ENCODE peak calls at places on chromosomes 5 and 9, in seven cellular contexts. C is H54; Y is Caco-2; Q is stimulated activated CD8-positive, alpha-beta memory T cell treated with anti-CD3 and anti-CD28 coated beads, Interleukin-2, amount 100 ng/mL, for 48 hours; F is natural killer cell treated with Interleukin-12 subunit alpha and Interleukin-12 subunit beta and Interleukin-15 and Interleukin-18, amount 100 ng/mL, for 72 hours; H is NCI-H774; S is stimulated activated CD4-positive, alpha-beta T cell treated with anti-CD3 and anti-CD28 coated beads, TNF-alpha, amount 100 ng/mL, for 24 hours. N is an unnamed sample.

GRCh38 chr5:43061352-43061751 is 21.2 kb upstream of the ANXA2R start:
- DNase-seq in S (no peak), C (no peak), Y (no peak), F (no peak), Q (no peak), H (no peak), N (no peak)

GRCh38 chr5:139245637-139246335 is 47.6 kb upstream of the SIL1 start:
- DNase-seq in Q (no peak), Y (no peak), C (no peak), H (no peak), S (no peak), F (no peak), N (no peak)

GRCh38 chr5:43154424-43154823 is 33.7 kb downstream of the ZNF131 start:
- DNase-seq in F (no peak), C (no peak), Q (no peak), S (no peak), H (no peak), Y (no peak), N (no peak)

GRCh38 chr5:174723979-174724483 is 351 bp upstream of the MSX2 start:
- DNase-seq in Q (no peak), Y (peak; percentile 50), C (no peak), F (no peak), H (no peak), S (no peak), N (no peak)

GRCh38 chr5:59840200-59840601 is 53.3 kb downstream of the PDE4D start:
- DNase-seq in Y (peak; percentile 59), H (no peak), Q (no peak), S (no peak), F (no peak), C (no peak), N (no peak)

GRCh38 chr9:131191857-131192256 is 66.5 kb downstream of the NUP214 start:
- DNase-seq in F (no peak), C (no peak), S (no peak), H (no peak), Y (no peak), Q (no peak), N (no peak)

GRCh38 chr9:95055851-95056551 is 261.5 kb downstream of the FANCC start:
- DNase-seq in S (no peak), Q (no peak), C (no peak), F (no peak), Y (no peak), H (no peak), N (no peak)

GRCh38 chr9:17843236-17843635 is 264.4 kb downstream of the SH3GL2 start:
- DNase-seq in Q (no peak), H (no peak), F (no peak), S (no peak), C (no peak), Y (no peak), N (no peak)

GRCh38 chr9:137429974-137430722 is 7.0 kb downstream of the NOXA1 start:
- DNase-seq in S (no peak), Y (no peak), H (peak; percentile 83), C (no peak), F (no peak), Q (no peak), N (no peak)

GRCh38 chr9:36963356-36963755 is 70.7 kb downstream of the PAX5 start:
- DNase-seq in Y (no peak), S (no peak), H (no peak), Q (no peak), C (no peak), F (no peak), N (no peak)

GRCh38 chr5:34899066-34899465 is 16.2 kb downstream of the RAD1 start:
- DNase-seq in C (no peak), H (no peak), F (no peak), Q (no peak), S (no peak), Y (no peak), N (no peak)

GRCh38 chr9:138117836-138118235 is 240.3 kb downstream of the CACNA1B start:
- DNase-seq in Y (peak; percentile 6), S (no peak), Q (no peak), H (no peak), C (no peak), F (no peak), N (no peak)

GRCh38 chr9:121369595-121370265 is at the start of gene STOM:
- DNase-seq in Q (peak; percentile 40), Y (no peak), S (peak; percentile 25), H (peak; percentile 24), C (peak; percentile 88), F (no peak), N (peak; percentile 56)

GRCh38 chr5:129094924-129095797 is 612 bp downstream of the ISOC1 start:
- DNase-seq in H (no peak), Y (peak; percentile 82), Q (peak; percentile 37), S (peak; percentile 26), C (peak; percentile 10), F (peak; percentile 92), N (peak; percentile 36)

GRCh38 chr9:136659861-136660784 is 2.6 kb upstream of the EGFL7 start:
- DNase-seq in F (no peak), S (no peak), Y (peak; percentile 38), Q (no peak), H (no peak), C (no peak), N (no peak)

GRCh38 chr5:147989239-147989638 is 74.5 kb upstream of the SPINK5 start:
- DNase-seq in C (no peak), Y (no peak), Q (no peak), S (no peak), H (no peak), F (no peak), N (no peak)

GRCh38 chr5:51960617-51961115 is 577.4 kb downstream of the ISL1 start:
- DNase-seq in F (no peak), C (no peak), Y (no peak), H (peak; percentile 53), Q (no peak), S (no peak), N (peak; percentile 46)

GRCh38 chr5:124263680-124264491 is 482.6 kb downstream of the ZNF608 start:
- DNase-seq in Q (no peak), S (no peak), F (no peak), H (peak; percentile 41), Y (no peak), C (no peak), N (no peak)